ENCODE peak calls at places on chromosomes 11 and 22, in seven cellular contexts. O is ovary; X is smooth muscle cell of the brain vasculature; C is hepatocyte; Q is stimulated activated CD4-positive, alpha-beta T cell treated with anti-CD3 and anti-CD28 coated beads, Interleukin-12 subunit alpha, Interleukin-12 subunit beta, amount 100 ng/mL, for 4 hours; W is astrocyte; D is renal cortical epithelial cell. A is an unnamed sample.

GRCh38 chr11:105884436-105884835 is 137.6 kb downstream of the MSANTD4 start:
- DNase-seq in Q (no peak), W (no peak), D (no peak), O (no peak), C (no peak), X (no peak), A (no peak)

GRCh38 chr11:93059074-93059957 is 89.9 kb downstream of the MTNR1B start:
- DNase-seq in W (peak), X (peak), Q (no peak), D (peak), C (peak), O (no peak), A (no peak)

GRCh38 chr11:132858203-132858602 is 674.1 kb downstream of the OPCML start:
- DNase-seq in W (peak), C (peak), D (peak), Q (no peak), X (no peak), O (no peak), A (no peak)

GRCh38 chr11:37630866-37631265 is 1032.8 kb upstream of the RAG2 start:
- DNase-seq in O (no peak), W (no peak), D (no peak), C (no peak), Q (no peak), X (no peak), A (no peak)

GRCh38 chr11:33475999-33476398 is 218.8 kb downstream of the HIPK3 start:
- DNase-seq in X (no peak), Q (no peak), O (no peak), W (peak), D (peak), C (peak), A (peak)

GRCh38 chr11:127996825-127997224 is 590.5 kb downstream of the ETS1 start:
- DNase-seq in D (no peak), W (peak), Q (no peak), O (no peak), X (no peak), C (no peak), A (no peak)

GRCh38 chr11:64877390-64878222 is 815 bp downstream of the EHD1 start:
- DNase-seq in Q (no peak), C (no peak), D (no peak), X (no peak), O (no peak), W (no peak), A (no peak)

GRCh38 chr11:16126361-16126760 is 230.0 kb downstream of the SOX6 start:
- DNase-seq in C (peak), D (no peak), X (no peak), W (peak), Q (no peak), O (no peak), A (no peak)

GRCh38 chr11:130323452-130324448 is 9.0 kb upstream of the ZBTB44 start:
- DNase-seq in W (no peak), Q (no peak), D (no peak), C (no peak), X (no peak), O (no peak), A (no peak)

GRCh38 chr11:72036687-72037086 is 38.0 kb downstream of the IL18BP start:
- DNase-seq in W (no peak), X (no peak), O (no peak), D (no peak), C (no peak), Q (no peak), A (no peak)

GRCh38 chr22:20583471-20583922 is 76.1 kb downstream of the MED15 start:
- DNase-seq in C (no peak), D (no peak), Q (no peak), O (no peak), W (no peak), X (no peak), A (no peak)

GRCh38 chr11:6332066-6332465 is 11.8 kb upstream of the CAVIN3 start:
- DNase-seq in W (no peak), X (no peak), Q (no peak), C (no peak), D (no peak), O (no peak), A (no peak)

GRCh38 chr11:13940611-13941256 is 21.8 kb upstream of the SPON1 start:
- DNase-seq in C (no peak), W (no peak), Q (no peak), D (no peak), O (no peak), X (no peak), A (no peak)

A was measured in epithelial cell of proximal tubule.